ENCODE peak calls at places on chromosome 19, in seven cellular contexts. G is esophagus muscularis mucosa, V is OCI-LY7, A is upper lobe of right lung, W is adrenal gland, S is neural crest cell, H is nephron progenitor cell. N is an unnamed sample.

GRCh38 chr19:19489804-19490204 is 25.5 kb downstream of the TSSK6 start:
- DNase-seq in V (no peak), S (no peak), H (no peak), W (no peak), G (no peak), A (no peak), N (no peak)

GRCh38 chr19:35856001-35856400 is 710 bp upstream of the KIRREL2 start:
- DNase-seq in S (peak), W (no peak), G (no peak), A (no peak), V (no peak), H (peak), N (peak)

GRCh38 chr19:39845172-39845571 is 1.0 kb downstream of the FBL start:
- DNase-seq in A (no peak), V (peak), W (no peak), G (no peak), H (no peak), S (no peak), N (no peak)

GRCh38 chr19:9811139-9811538 is 7.7 kb downstream of the FBXL12 start:
- DNase-seq in S (no peak), G (no peak), V (no peak), H (no peak), A (no peak), W (no peak), N (no peak)

GRCh38 chr19:49889687-49890348 is 6.9 kb downstream of the IL4I1 start:
- DNase-seq in S (peak), A (peak), G (peak), H (peak), V (peak), W (peak), N (peak)

GRCh38 chr19:2549701-2550191 is 73.8 kb downstream of the GADD45B start:
- DNase-seq in H (no peak), S (no peak), G (peak), A (peak), V (no peak), W (peak), N (no peak)

GRCh38 chr19:7864719-7865074 is 9.5 kb downstream of the PRR36 start:
- DNase-seq in G (no peak), W (no peak), V (no peak), H (no peak), A (no peak), S (no peak), N (no peak)

GRCh38 chr19:10740798-10741197 is 22.9 kb downstream of the DNM2 start:
- DNase-seq in S (no peak), V (no peak), H (no peak), W (no peak), A (no peak), G (no peak), N (no peak)

GRCh38 chr19:49684251-49684982 is 5.0 kb upstream of the ADM5 start:
- DNase-seq in S (no peak), G (no peak), W (peak), V (no peak), H (no peak), A (no peak), N (no peak)

GRCh38 chr19:7500811-7501450 is 12.1 kb upstream of the PEX11G start:
- DNase-seq in H (peak), V (no peak), S (peak), A (peak), G (no peak), W (peak), N (peak)

GRCh38 chr19:1016647-1017114 is 4.2 kb downstream of the TMEM259 start:
- DNase-seq in G (no peak), V (no peak), H (no peak), S (no peak), W (peak), A (no peak), N (no peak)

GRCh38 chr19:52200044-52200443 is 10.2 kb downstream of the PPP2R1A start:
- DNase-seq in G (no peak), H (no peak), S (no peak), W (no peak), V (no peak), A (no peak), N (no peak)

GRCh38 chr19:9144920-9145319 is 4.7 kb downstream of the ZNF317 start:
- DNase-seq in S (no peak), H (no peak), W (no peak), A (no peak), V (peak), G (no peak), N (no peak)

GRCh38 chr19:52735734-52736133 is 890 bp upstream of the ZNF611 start:
- DNase-seq in W (peak), S (peak), H (peak), G (no peak), V (no peak), A (peak), N (peak)

GRCh38 chr19:2077833-2078619 is 18.1 kb downstream of the MOB3A start:
- DNase-seq in A (no peak), S (no peak), V (no peak), G (no peak), W (no peak), H (no peak), N (no peak)

GRCh38 chr19:2663920-2664571 is 38.4 kb downstream of the GNG7 start:
- DNase-seq in W (no peak), G (no peak), A (no peak), S (peak), V (peak), H (no peak), N (no peak)

GRCh38 chr19:55209430-55210119 is at the start of gene PTPRH:
- DNase-seq in G (no peak), V (no peak), A (no peak), H (no peak), W (peak), S (no peak), N (no peak)

GRCh38 chr19:57651654-57651996 is 17.1 kb upstream of the ZSCAN4 start:
- DNase-seq in A (no peak), G (peak), S (no peak), W (no peak), H (no peak), V (no peak), N (no peak)

GRCh38 chr19:42512743-42513304 is 15.5 kb downstream of the CEACAM1 start:
- DNase-seq in S (no peak), A (no peak), W (no peak), V (peak), G (peak), H (no peak), N (no peak)

GRCh38 chr19:41031926-41032325 is 40.8 kb downstream of the CYP2B6 start:
- DNase-seq in A (no peak), G (peak), V (no peak), W (no peak), H (no peak), S (no peak), N (no peak)

GRCh38 chr19:15253076-15253475 is 20.8 kb upstream of the EPHX3 start:
- DNase-seq in V (no peak), G (no peak), S (no peak), W (no peak), A (no peak), H (no peak), N (no peak)

GRCh38 chr19:13646758-13647157 is 117.6 kb upstream of the MRI1 start:
- DNase-seq in V (no peak), W (no peak), H (no peak), S (no peak), A (no peak), G (no peak), N (no peak)

GRCh38 chr19:30649149-30649548 is 277.0 kb downstream of the ZNF536 start:
- DNase-seq in W (no peak), G (no peak), H (no peak), S (no peak), V (no peak), A (no peak), N (no peak)

GRCh38 chr19:7784856-7785255 is 21.8 kb downstream of the CLEC4M start:
- DNase-seq in W (no peak), V (no peak), H (no peak), A (no peak), G (no peak), S (no peak), N (no peak)

DNA sequence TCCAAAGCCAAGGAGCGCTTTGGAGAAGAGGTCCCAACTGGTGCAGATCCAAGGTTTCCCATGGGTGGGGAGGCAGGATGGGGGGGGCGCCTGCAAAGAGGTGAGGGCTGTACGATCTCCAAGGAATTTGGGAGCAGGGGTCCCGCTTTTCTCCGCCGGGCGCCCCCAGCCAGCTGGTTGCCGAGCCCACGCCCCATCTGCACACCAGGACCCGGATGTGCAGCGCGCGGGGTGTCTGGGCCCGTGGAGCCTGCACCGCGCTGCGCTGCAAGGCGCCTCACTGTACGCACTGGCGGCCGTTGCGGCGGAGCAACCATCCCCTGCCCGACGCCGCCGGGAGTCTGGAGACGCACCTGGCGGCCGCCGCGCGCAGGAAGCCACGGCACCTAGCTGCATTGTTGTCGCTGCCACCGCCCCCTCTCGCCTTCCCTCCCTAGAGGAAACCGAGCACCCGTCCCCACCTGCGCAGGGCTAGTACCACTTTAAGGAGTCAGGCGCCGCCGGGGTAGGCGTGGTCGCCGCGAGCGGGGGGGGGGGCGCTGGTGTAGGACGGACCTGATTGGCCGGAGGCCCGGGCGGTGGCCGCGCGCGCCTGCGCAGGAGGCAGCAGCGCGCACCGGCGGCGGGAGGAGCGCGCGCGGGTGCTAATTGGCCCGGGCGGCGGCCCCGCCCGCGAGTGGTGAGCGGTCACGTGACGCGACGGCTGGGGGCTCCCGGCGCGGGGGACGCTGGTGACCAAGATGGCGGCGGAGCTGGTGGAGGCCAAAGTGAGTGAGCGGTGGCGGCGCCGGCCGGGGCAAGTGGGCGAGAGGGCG is at the start of gene PIAS4:
- DNase-seq in H (peak), W (peak), S (peak), A (peak), G (peak), V (peak), N (peak)
- TF ChIP-seq CTCF in H (no peak), W (no peak), S (peak), A (no peak), G (no peak), V (peak), N (no peak)

GRCh38 chr19:48085904-48086864 is 24.4 kb downstream of the PLA2G4C start:
- DNase-seq in H (no peak), W (no peak), A (no peak), S (no peak), G (no peak), V (peak), N (no peak)
- TF ChIP-seq CTCF in H (no peak), W (no peak), A (no peak), S (no peak), G (no peak), V (peak), N (no peak)

GRCh38 chr19:34678421-34678820 is 943 bp downstream of the ZNF302 start:
- DNase-seq in S (no peak), H (no peak), W (no peak), G (no peak), A (no peak), V (no peak), N (no peak)

GRCh38 chr19:34678085-34678412 is 571 bp downstream of the ZNF302 start:
- DNase-seq in A (no peak), H (no peak), V (no peak), S (no peak), W (no peak), G (no peak), N (no peak)

GRCh38 chr19:34676697-34677385 is at the start of gene SCGB2B2:
- DNase-seq in W (no peak), G (no peak), V (peak), S (no peak), A (no peak), H (no peak), N (no peak)

GRCh38 chr19:34675919-34676318 is 1.0 kb downstream of the SCGB2B2 start:
- DNase-seq in G (no peak), W (no peak), H (no peak), S (no peak), A (no peak), V (no peak), N (no peak)

DNA sequence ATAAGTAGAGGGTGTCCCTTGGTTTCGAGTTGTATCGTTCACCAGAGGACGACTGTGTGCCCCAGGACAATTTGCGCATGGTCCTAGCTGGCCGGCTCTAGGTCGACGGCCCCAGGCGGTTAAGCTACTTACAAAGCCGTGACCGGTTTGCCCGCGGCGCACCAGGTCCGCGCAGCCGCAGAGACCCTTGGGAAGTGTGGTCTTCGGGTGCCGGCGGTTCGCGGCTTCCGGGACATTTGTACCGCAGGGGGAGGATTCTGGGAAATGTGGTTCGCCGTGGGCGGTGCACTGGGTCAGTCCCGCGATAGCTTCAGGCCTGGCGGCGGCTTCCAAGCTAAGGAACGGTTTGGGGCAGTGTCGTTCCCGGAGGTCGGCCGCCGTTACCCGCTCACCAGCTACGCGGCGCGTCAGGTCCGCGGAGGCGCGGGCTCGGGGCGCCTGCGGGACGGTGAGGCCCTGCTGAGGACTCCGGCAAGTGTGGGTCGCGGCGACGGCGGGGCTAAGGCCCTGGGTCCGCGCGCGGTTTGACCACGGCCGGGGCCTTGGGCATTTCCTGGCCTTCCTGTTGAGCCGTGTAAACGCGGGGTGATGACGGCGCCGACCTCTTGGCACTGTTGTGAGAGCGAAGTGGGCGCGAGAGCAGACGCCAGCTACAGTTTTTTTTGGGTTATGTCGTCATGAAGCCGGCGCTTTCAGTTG is at the start of gene ZNF302:
- DNase-seq in H (peak), V (peak), A (peak), G (peak), S (peak), W (peak), N (peak)
- TF ChIP-seq CTCF in H (no peak), V (no peak), A (no peak), G (no peak), S (no peak), W (no peak), N (no peak)

GRCh38 chr19:17441241-17442135 is 7.0 kb downstream of the TMEM221 start:
- DNase-seq in H (peak), A (no peak), G (no peak), S (peak), V (peak), W (no peak), N (peak)
- TF ChIP-seq CTCF in H (peak), A (peak), G (peak), S (peak), V (peak), W (peak), N (no peak)

N was measured in endothelial cell.